ENCODE peak calls at places on chromosomes 3 and 15, in five cellular contexts. Z is amygdala; V is stomach; L is RPMI7951; O is activated CD4-positive, alpha-beta T cell treated with anti-CD3 and anti-CD28 coated beads for 4 hours. Y is an unnamed sample.

GRCh38 chr15:101358895-101359294 is 63.8 kb upstream of the SNRPA1 start:
- DNase-seq in Z (no peak), V (no peak), L (no peak), O (no peak), Y (no peak)

GRCh38 chr15:58585668-58586461 is 154.1 kb downstream of the LIPC start:
- DNase-seq in Z (no peak), V (no peak), L (no peak), O (no peak), Y (no peak)

GRCh38 chr15:57705746-57706404 is 639 bp upstream of the POLR2M start:
- DNase-seq in Z (no peak), V (no peak), L (no peak), O (no peak), Y (no peak)

GRCh38 chr3:86208782-86209181 is 782.2 kb downstream of the VGLL3 start:
- DNase-seq in Z (no peak), V (no peak), L (no peak), O (no peak), Y (no peak)

GRCh38 chr3:166011771-166012170 is 174.5 kb upstream of the BCHE start:
- DNase-seq in Z (no peak), V (no peak), L (no peak), O (no peak), Y (no peak)

GRCh38 chr15:58947179-58947578 is 13.7 kb upstream of the SLTM start:
- DNase-seq in Z (no peak), V (no peak), L (no peak), O (no peak), Y (no peak)

GRCh38 chr15:91603681-91604080 is 249.8 kb upstream of the SLCO3A1 start:
- DNase-seq in Z (no peak), V (no peak), L (peak), O (no peak), Y (no peak)

GRCh38 chr3:14647976-14648955 is 3.3 kb upstream of the CCDC174 start:
- DNase-seq in Z (no peak), V (no peak), L (no peak), O (no peak), Y (no peak)

GRCh38 chr3:173778246-173778645 is 380.7 kb downstream of the NLGN1 start:
- DNase-seq in Z (no peak), V (no peak), L (no peak), O (no peak), Y (no peak)

GRCh38 chr3:159800434-159801121 is 188.1 kb upstream of the IL12A start:
- DNase-seq in Z (no peak), V (no peak), L (no peak), O (no peak), Y (no peak)

GRCh38 chr3:185639632-185640206 is 53.6 kb downstream of the SENP2 start:
- DNase-seq in Z (no peak), V (no peak), L (no peak), O (no peak), Y (no peak)

GRCh38 chr3:162978136-162978535 is 1481.5 kb downstream of the OTOL1 start:
- DNase-seq in Z (no peak), V (no peak), L (no peak), O (no peak), Y (no peak)

GRCh38 chr3:127735767-127736693 is 63.3 kb downstream of the ABTB1 start:
- DNase-seq in Z (peak), V (no peak), L (peak), O (no peak), Y (no peak)

GRCh38 chr15:37028609-37029287 is 71.6 kb downstream of the MEIS2 start:
- DNase-seq in Z (no peak), V (no peak), L (peak), O (no peak), Y (no peak)

GRCh38 chr3:69354948-69355347 is 30.9 kb downstream of the FRMD4B start:
- DNase-seq in Z (no peak), V (no peak), L (peak), O (no peak), Y (no peak)

GRCh38 chr15:33500432-33500831 is 189.7 kb downstream of the RYR3 start:
- DNase-seq in Z (no peak), V (no peak), L (no peak), O (no peak), Y (no peak)

GRCh38 chr3:195892355-195893120 is 15.8 kb downstream of the TNK2 start:
- DNase-seq in Z (peak), V (no peak), L (no peak), O (no peak), Y (no peak)

GRCh38 chr15:77636209-77636608 is 3.5 kb upstream of the LINGO1 start:
- DNase-seq in Z (no peak), V (no peak), L (no peak), O (no peak), Y (no peak)